ENCODE peak calls at places on chromosomes 5 and 9, in five cellular contexts. L is transverse colon, E is heart left ventricle, T is A549, Y is uterus. G is an unnamed sample.

GRCh38 chr5:138981606-138982005 is 106.5 kb upstream of the LRRTM2 start:
- DNase-seq in L (no peak), E (no peak), T (no peak), Y (no peak), G (no peak)

GRCh38 chr5:129367883-129368282 is 92.2 kb upstream of the ADAMTS19 start:
- DNase-seq in L (no peak), E (no peak), T (no peak), Y (no peak), G (no peak)

GRCh38 chr5:19767987-19768386 is 220.0 kb downstream of the CDH18 start:
- DNase-seq in L (no peak), E (no peak), T (no peak), Y (no peak), G (no peak)

GRCh38 chr5:150764530-150764929 is 5.7 kb upstream of the DCTN4 start:
- DNase-seq in L (no peak), E (no peak), T (no peak), Y (no peak), G (no peak)

GRCh38 chr5:170112876-170113516 is 7.3 kb downstream of the FOXI1 start:
- DNase-seq in L (no peak), E (no peak), T (no peak), Y (no peak), G (no peak)

GRCh38 chr9:137509198-137509597 is 41.0 kb downstream of the PNPLA7 start:
- DNase-seq in L (no peak), E (no peak), T (no peak), Y (no peak), G (no peak)

GRCh38 chr5:138753794-138754698 is 821 bp downstream of the CTNNA1 start:
- DNase-seq in L (peak; percentile 93), E (peak; percentile 94), T (peak; percentile 93), Y (peak; percentile 82), G (peak; percentile 94)

GRCh38 chr5:146051678-146052077 is 53.7 kb downstream of the PLAC8L1 start:
- DNase-seq in L (no peak), E (no peak), T (no peak), Y (no peak), G (no peak)

GRCh38 chr5:163565492-163565891 is 60.1 kb downstream of the MAT2B start:
- DNase-seq in L (no peak), E (no peak), T (no peak), Y (no peak), G (no peak)

GRCh38 chr5:15003511-15003920 is 131.9 kb upstream of the ANKH start:
- DNase-seq in L (peak; percentile 58), E (no peak), T (peak; percentile 79), Y (no peak), G (no peak)

GRCh38 chr9:135083831-135084230 is 3.6 kb upstream of the OLFM1 start:
- DNase-seq in L (peak; percentile 26), E (peak; percentile 39), T (no peak), Y (no peak), G (no peak)

GRCh38 chr5:156103116-156103860 is 223.7 kb upstream of the SGCD start:
- DNase-seq in L (no peak), E (no peak), T (peak; percentile 51), Y (no peak), G (no peak)

GRCh38 chr9:117718085-117718484 is 13.9 kb downstream of the TLR4 start:
- DNase-seq in L (peak; percentile 20), E (no peak), T (no peak), Y (no peak), G (no peak)

GRCh38 chr5:157456301-157456700 is 3.7 kb upstream of the NIPAL4 start:
- DNase-seq in L (no peak), E (no peak), T (no peak), Y (no peak), G (no peak)

GRCh38 chr9:135732569-135733257 is 30.7 kb downstream of the KCNT1 start:
- DNase-seq in L (no peak), E (no peak), T (peak; percentile 18), Y (no peak), G (no peak)

GRCh38 chr9:134056483-134057310 is 11.1 kb downstream of the BRD3 start:
- DNase-seq in L (peak; percentile 12), E (peak; percentile 63), T (no peak), Y (no peak), G (peak; percentile 22)

GRCh38 chr5:38554860-38555259 is 1.6 kb downstream of the LIFR start:
- DNase-seq in L (no peak), E (no peak), T (no peak), Y (no peak), G (no peak)

GRCh38 chr9:96449844-96450612 is at the start of gene HABP4:
- DNase-seq in L (peak; percentile 97), E (peak; percentile 98), T (peak; percentile 92), Y (peak; percentile 97), G (peak; percentile 97)
- TF ChIP-seq POLR2A in L (peak; percentile 50), E (peak; percentile 92), T (peak; percentile 82), Y (peak; percentile 97), G (peak; percentile 91)

DNA sequence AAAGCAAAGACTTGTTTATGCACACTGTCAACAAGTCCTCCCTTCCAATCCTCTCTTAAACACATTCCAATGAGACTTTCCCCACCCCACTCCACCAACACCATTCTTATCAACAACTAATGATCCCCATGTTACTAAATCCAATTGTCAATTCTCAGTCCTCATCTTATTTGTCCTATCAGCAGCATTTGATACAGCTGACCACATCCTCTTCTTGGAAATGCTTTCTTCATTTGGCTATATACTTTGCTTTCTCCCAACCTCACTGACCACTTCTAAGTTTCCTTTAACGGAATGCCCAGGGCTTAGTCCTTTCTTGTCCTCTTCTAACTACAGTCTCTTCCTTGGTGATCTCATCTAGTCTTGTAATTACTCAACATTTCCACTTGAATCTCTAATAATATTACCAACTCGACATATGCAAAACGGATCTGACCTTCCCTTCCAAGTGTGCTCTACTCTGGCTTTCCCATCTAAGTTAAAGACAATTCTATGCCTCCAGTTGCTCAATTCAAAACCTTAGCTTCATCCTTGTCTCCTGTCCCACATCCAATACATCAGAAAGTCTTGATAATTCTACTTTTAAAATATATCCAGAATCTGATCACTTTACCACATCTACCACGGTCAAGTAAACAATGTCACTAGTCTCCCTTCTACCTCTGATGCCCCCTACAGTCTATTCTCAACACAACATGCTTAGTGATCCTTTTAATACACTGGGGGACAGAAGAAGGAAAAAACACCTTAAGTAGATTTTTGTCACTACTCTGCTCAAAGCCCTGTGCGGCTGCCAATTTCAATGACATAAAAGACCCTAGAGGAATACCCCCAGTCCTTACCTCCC is 25.5 kb downstream of the AGTPBP1 start:
- DNase-seq in L (no peak), E (no peak), T (no peak), Y (no peak), G (no peak)
- TF ChIP-seq CTCF in L (no peak), E (no peak), T (peak; percentile 9), Y (no peak), G (no peak)

GRCh38 chr5:34587355-34588241 is 68.5 kb upstream of the RAI14 start:
- DNase-seq in L (no peak), E (no peak), T (peak; percentile 80), Y (no peak), G (no peak)
- H3K27ac ChIP-seq in L (no peak overlapping the region), E (no peak overlapping the region), T (peak overlapping the region; percentile 98), Y (peak overlapping the region; percentile 67), G (no peak overlapping the region)

GRCh38 chr9:33524431-33524947 is 438 bp downstream of the ANKRD18B start:
- DNase-seq in L (no peak), E (no peak), T (peak; percentile 33), Y (no peak), G (no peak)
- TF ChIP-seq POLR2A in L (no peak), E (no peak), T (peak; percentile 50), Y (no peak), G (no peak)

DNA sequence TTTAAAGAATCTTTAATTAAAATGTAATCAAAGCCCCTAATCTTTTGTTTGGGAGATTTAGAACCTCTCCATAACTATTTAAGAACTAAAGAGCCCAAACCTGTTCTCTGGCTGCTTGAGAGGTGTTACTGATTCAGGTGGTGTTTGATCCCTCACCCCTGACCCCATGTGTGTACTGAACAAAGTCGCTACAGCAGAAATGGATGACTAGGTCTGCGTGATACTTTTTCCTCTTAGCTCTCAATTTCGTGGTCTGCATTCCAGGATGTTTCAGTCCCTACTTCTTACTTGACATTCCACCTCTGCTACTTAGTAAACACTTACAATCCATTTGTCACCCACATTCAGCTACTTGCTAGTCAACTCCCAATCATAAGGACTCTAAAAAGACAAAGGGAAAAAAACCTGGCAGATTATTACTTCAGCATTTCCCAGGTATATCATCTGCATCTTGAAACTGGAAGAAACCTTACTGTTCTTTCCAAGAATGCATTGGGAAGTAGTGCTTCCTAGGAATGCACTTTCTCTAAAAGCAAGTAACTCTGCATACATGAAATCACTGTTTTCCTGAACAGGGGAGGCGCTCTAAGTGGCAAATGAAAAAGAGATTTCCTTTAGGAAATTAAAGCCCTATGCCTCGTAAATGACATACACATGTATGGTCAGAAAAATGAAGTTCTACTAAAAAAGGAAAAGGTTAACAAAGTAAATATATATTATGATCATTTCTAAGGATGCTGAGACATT is 1091.6 kb downstream of the PTPRD start:
- DNase-seq in L (no peak), E (no peak), T (no peak), Y (no peak), G (no peak)
- TF ChIP-seq CTCF in L (no peak), E (no peak), T (no peak), Y (no peak), G (no peak)

GRCh38 chr5:123810911-123811310 is 298.9 kb downstream of the CSNK1G3 start:
- DNase-seq in L (no peak), E (no peak), T (no peak), Y (no peak), G (no peak)
- H3K27ac ChIP-seq in L (peak overlapping the region; percentile 30), E (no peak overlapping the region), T (no peak overlapping the region), Y (no peak overlapping the region), G (no peak overlapping the region)

G was measured in right lobe of liver.